ENCODE peak calls at places on chromosomes 3 and 15, in ten cellular contexts. One of them, this sample, is unnamed.
A peak's percentile ranks its signal among the peaks of the same experiment; 100 is the strongest.

GRCh38 chr15:39997031-39997430 is 42.0 kb downstream of the SRP14 start:
- DNase-seq in fibroblast of lung: peak; percentile 79
- DNase-seq in NCI-H69: no peak
- DNase-seq in RCC 7860: no peak
- DNase-seq in foreskin fibroblast: no peak
- DNase-seq in NT2/D1: no peak
- DNase-seq in fibroblast of mammary gland: no peak
- DNase-seq in kidney epithelial cell: no peak
- DNase-seq in T-cell: no peak
- DNase-seq in breast epithelium: no peak
- DNase-seq in this sample: no peak

GRCh38 chr3:12898290-12898979 is 57.1 kb upstream of the RPL32 start:
- DNase-seq in RCC 7860: no peak
- DNase-seq in fibroblast of lung: no peak
- DNase-seq in NCI-H69: peak; percentile 41
- DNase-seq in NT2/D1: no peak
- DNase-seq in breast epithelium: no peak
- DNase-seq in foreskin fibroblast: no peak
- DNase-seq in kidney epithelial cell: no peak
- DNase-seq in T-cell: no peak
- DNase-seq in fibroblast of mammary gland: no peak
- DNase-seq in this sample: no peak

GRCh38 chr3:127691974-127692373 is 19.2 kb downstream of the ABTB1 start:
- DNase-seq in fibroblast of lung: no peak
- DNase-seq in fibroblast of mammary gland: no peak
- DNase-seq in RCC 7860: no peak
- DNase-seq in T-cell: no peak
- DNase-seq in NT2/D1: no peak
- DNase-seq in NCI-H69: no peak
- DNase-seq in foreskin fibroblast: no peak
- DNase-seq in kidney epithelial cell: no peak
- DNase-seq in breast epithelium: no peak
- DNase-seq in this sample: no peak

GRCh38 chr15:67296188-67296587 is 41.6 kb downstream of the IQCH start:
- DNase-seq in NT2/D1: peak; percentile 8
- DNase-seq in fibroblast of lung: no peak
- DNase-seq in T-cell: no peak
- DNase-seq in NCI-H69: peak; percentile 6
- DNase-seq in breast epithelium: no peak
- DNase-seq in kidney epithelial cell: no peak
- DNase-seq in foreskin fibroblast: no peak
- DNase-seq in RCC 7860: no peak
- DNase-seq in fibroblast of mammary gland: no peak
- DNase-seq in this sample: no peak

GRCh38 chr15:60971719-60972118 is 257.4 kb downstream of the RORA start:
- DNase-seq in breast epithelium: no peak
- DNase-seq in NCI-H69: no peak
- DNase-seq in fibroblast of lung: no peak
- DNase-seq in T-cell: no peak
- DNase-seq in foreskin fibroblast: no peak
- DNase-seq in RCC 7860: no peak
- DNase-seq in kidney epithelial cell: no peak
- DNase-seq in fibroblast of mammary gland: no peak
- DNase-seq in NT2/D1: no peak
- DNase-seq in this sample: no peak

GRCh38 chr3:194300392-194300758 is 50.8 kb downstream of the CPN2 start:
- DNase-seq in breast epithelium: peak; percentile 87
- DNase-seq in foreskin fibroblast: no peak
- DNase-seq in T-cell: no peak
- DNase-seq in RCC 7860: no peak
- DNase-seq in fibroblast of mammary gland: peak; percentile 80
- DNase-seq in fibroblast of lung: peak; percentile 81
- DNase-seq in NCI-H69: peak; percentile 21
- DNase-seq in kidney epithelial cell: no peak
- DNase-seq in NT2/D1: peak; percentile 75
- DNase-seq in this sample: no peak

GRCh38 chr3:113264741-113265140 is 53.4 kb downstream of the BOC start:
- DNase-seq in NCI-H69: peak; percentile 18
- DNase-seq in breast epithelium: no peak
- DNase-seq in foreskin fibroblast: no peak
- DNase-seq in RCC 7860: no peak
- DNase-seq in fibroblast of lung: no peak
- DNase-seq in kidney epithelial cell: no peak
- DNase-seq in NT2/D1: no peak
- DNase-seq in fibroblast of mammary gland: no peak
- DNase-seq in T-cell: no peak
- DNase-seq in this sample: no peak

GRCh38 chr3:73086071-73086494 is 24.6 kb downstream of the EBLN2 start:
- DNase-seq in breast epithelium: no peak
- DNase-seq in fibroblast of mammary gland: peak; percentile 47
- DNase-seq in NT2/D1: peak; percentile 42
- DNase-seq in NCI-H69: peak; percentile 49
- DNase-seq in foreskin fibroblast: peak; percentile 33
- DNase-seq in RCC 7860: peak; percentile 12
- DNase-seq in T-cell: peak; percentile 9
- DNase-seq in kidney epithelial cell: no peak
- DNase-seq in fibroblast of lung: no peak
- DNase-seq in this sample: peak; percentile 56

GRCh38 chr3:111650378-111651275 is 55.5 kb upstream of the ZBED2 start:
- DNase-seq in NT2/D1: no peak
- DNase-seq in fibroblast of lung: no peak
- DNase-seq in NCI-H69: no peak
- DNase-seq in T-cell: no peak
- DNase-seq in fibroblast of mammary gland: no peak
- DNase-seq in kidney epithelial cell: no peak
- DNase-seq in RCC 7860: no peak
- DNase-seq in breast epithelium: no peak
- DNase-seq in foreskin fibroblast: no peak
- DNase-seq in this sample: no peak

GRCh38 chr3:52359116-52359855 is 43.2 kb downstream of the DNAH1 start:
- DNase-seq in breast epithelium: no peak
- DNase-seq in T-cell: no peak
- DNase-seq in fibroblast of mammary gland: no peak
- DNase-seq in fibroblast of lung: no peak
- DNase-seq in kidney epithelial cell: no peak
- DNase-seq in foreskin fibroblast: no peak
- DNase-seq in RCC 7860: no peak
- DNase-seq in NCI-H69: no peak
- DNase-seq in NT2/D1: no peak
- DNase-seq in this sample: no peak

GRCh38 chr15:100525894-100526512 is 2.7 kb downstream of the CERS3 start:
- DNase-seq in fibroblast of lung: no peak
- DNase-seq in T-cell: no peak
- DNase-seq in kidney epithelial cell: no peak
- DNase-seq in breast epithelium: peak; percentile 76
- DNase-seq in NT2/D1: no peak
- DNase-seq in RCC 7860: no peak
- DNase-seq in foreskin fibroblast: no peak
- DNase-seq in NCI-H69: no peak
- DNase-seq in fibroblast of mammary gland: no peak
- DNase-seq in this sample: no peak

GRCh38 chr3:42706721-42707619 is 4.4 kb upstream of the HHATL start:
- DNase-seq in T-cell: no peak
- DNase-seq in foreskin fibroblast: no peak
- DNase-seq in NCI-H69: no peak
- DNase-seq in fibroblast of lung: no peak
- DNase-seq in kidney epithelial cell: no peak
- DNase-seq in NT2/D1: no peak
- DNase-seq in RCC 7860: no peak
- DNase-seq in breast epithelium: peak; percentile 6
- DNase-seq in fibroblast of mammary gland: no peak
- DNase-seq in this sample: no peak

GRCh38 chr3:184620101-184620798 is 58.7 kb downstream of the EPHB3 start:
- DNase-seq in T-cell: no peak
- DNase-seq in fibroblast of lung: peak; percentile 62
- DNase-seq in NCI-H69: no peak
- DNase-seq in NT2/D1: no peak
- DNase-seq in RCC 7860: peak; percentile 24
- DNase-seq in fibroblast of mammary gland: peak; percentile 53
- DNase-seq in foreskin fibroblast: no peak
- DNase-seq in kidney epithelial cell: no peak
- DNase-seq in breast epithelium: no peak
- DNase-seq in this sample: peak; percentile 66

GRCh38 chr3:72848703-72849081 is 447 bp upstream of the SHQ1 start:
- DNase-seq in RCC 7860: peak; percentile 22
- DNase-seq in fibroblast of lung: peak; percentile 29
- DNase-seq in T-cell: peak; percentile 14
- DNase-seq in NT2/D1: no peak
- DNase-seq in kidney epithelial cell: no peak
- DNase-seq in fibroblast of mammary gland: peak; percentile 43
- DNase-seq in NCI-H69: peak; percentile 69
- DNase-seq in breast epithelium: no peak
- DNase-seq in foreskin fibroblast: no peak
- DNase-seq in this sample: peak; percentile 65

GRCh38 chr3:136463170-136463569 is 213.0 kb downstream of the PCCB start:
- DNase-seq in breast epithelium: no peak
- DNase-seq in T-cell: no peak
- DNase-seq in RCC 7860: no peak
- DNase-seq in kidney epithelial cell: no peak
- DNase-seq in fibroblast of mammary gland: no peak
- DNase-seq in NCI-H69: no peak
- DNase-seq in NT2/D1: no peak
- DNase-seq in fibroblast of lung: no peak
- DNase-seq in foreskin fibroblast: no peak
- DNase-seq in this sample: no peak

GRCh38 chr15:56772868-56773639 is 39.7 kb upstream of the ZNF280D start:
- DNase-seq in foreskin fibroblast: no peak
- DNase-seq in RCC 7860: no peak
- DNase-seq in NT2/D1: no peak
- DNase-seq in fibroblast of mammary gland: peak; percentile 52
- DNase-seq in breast epithelium: no peak
- DNase-seq in NCI-H69: peak; percentile 41
- DNase-seq in T-cell: no peak
- DNase-seq in kidney epithelial cell: no peak
- DNase-seq in fibroblast of lung: peak; percentile 67
- DNase-seq in this sample: peak; percentile 32

GRCh38 chr15:96416934-96417759 is 86.6 kb downstream of the NR2F2 start:
- DNase-seq in kidney epithelial cell: no peak
- DNase-seq in NCI-H69: peak; percentile 11
- DNase-seq in T-cell: no peak
- DNase-seq in NT2/D1: no peak
- DNase-seq in foreskin fibroblast: no peak
- DNase-seq in breast epithelium: no peak
- DNase-seq in RCC 7860: no peak
- DNase-seq in fibroblast of lung: peak; percentile 9
- DNase-seq in fibroblast of mammary gland: peak; percentile 6
- DNase-seq in this sample: peak; percentile 41

GRCh38 chr3:31290046-31290445 is 242.7 kb upstream of the STT3B start:
- DNase-seq in fibroblast of mammary gland: no peak
- DNase-seq in kidney epithelial cell: no peak
- DNase-seq in foreskin fibroblast: no peak
- DNase-seq in RCC 7860: no peak
- DNase-seq in NT2/D1: no peak
- DNase-seq in T-cell: no peak
- DNase-seq in breast epithelium: no peak
- DNase-seq in fibroblast of lung: no peak
- DNase-seq in NCI-H69: no peak
- DNase-seq in this sample: no peak

GRCh38 chr3:182710557-182711157 is 82.6 kb upstream of the ATP11B start:
- DNase-seq in fibroblast of lung: peak; percentile 13
- DNase-seq in foreskin fibroblast: no peak
- DNase-seq in NCI-H69: peak; percentile 56
- DNase-seq in RCC 7860: peak; percentile 20
- DNase-seq in NT2/D1: no peak
- DNase-seq in breast epithelium: no peak
- DNase-seq in kidney epithelial cell: no peak
- DNase-seq in fibroblast of mammary gland: peak; percentile 25
- DNase-seq in T-cell: no peak
- DNase-seq in this sample: peak; percentile 56

GRCh38 chr3:171064461-171064860 is 37.9 kb upstream of the SLC2A2 start:
- DNase-seq in fibroblast of lung: peak; percentile 69
- DNase-seq in T-cell: no peak
- DNase-seq in kidney epithelial cell: peak; percentile 66
- DNase-seq in RCC 7860: peak; percentile 86
- DNase-seq in NCI-H69: no peak
- DNase-seq in foreskin fibroblast: no peak
- DNase-seq in breast epithelium: no peak
- DNase-seq in NT2/D1: no peak
- DNase-seq in fibroblast of mammary gland: no peak
- DNase-seq in this sample: no peak

GRCh38 chr3:114104414-114104813 is 47.9 kb downstream of the QTRT2 start:
- DNase-seq in RCC 7860: no peak
- DNase-seq in kidney epithelial cell: no peak
- DNase-seq in fibroblast of lung: peak; percentile 34
- DNase-seq in NT2/D1: no peak
- DNase-seq in breast epithelium: no peak
- DNase-seq in NCI-H69: no peak
- DNase-seq in foreskin fibroblast: no peak
- DNase-seq in fibroblast of mammary gland: no peak
- DNase-seq in T-cell: no peak
- DNase-seq in this sample: peak; percentile 71

GRCh38 chr15:90895571-90896117 is 7.5 kb upstream of the MAN2A2 start:
- DNase-seq in NT2/D1: no peak
- DNase-seq in T-cell: no peak
- DNase-seq in RCC 7860: no peak
- DNase-seq in kidney epithelial cell: no peak
- DNase-seq in NCI-H69: peak; percentile 62
- DNase-seq in foreskin fibroblast: peak; percentile 41
- DNase-seq in breast epithelium: no peak
- DNase-seq in fibroblast of lung: no peak
- DNase-seq in fibroblast of mammary gland: no peak
- DNase-seq in this sample: peak; percentile 41

GRCh38 chr3:37579181-37579580 is 282.5 kb upstream of the CTDSPL start:
- DNase-seq in NT2/D1: no peak
- DNase-seq in NCI-H69: no peak
- DNase-seq in kidney epithelial cell: no peak
- DNase-seq in foreskin fibroblast: no peak
- DNase-seq in T-cell: no peak
- DNase-seq in fibroblast of mammary gland: no peak
- DNase-seq in RCC 7860: no peak
- DNase-seq in fibroblast of lung: no peak
- DNase-seq in breast epithelium: no peak
- DNase-seq in this sample: no peak

GRCh38 chr3:156483426-156483825 is 71.5 kb downstream of the SSR3 start:
- DNase-seq in NT2/D1: no peak
- DNase-seq in NCI-H69: no peak
- DNase-seq in foreskin fibroblast: peak; percentile 69
- DNase-seq in fibroblast of mammary gland: peak; percentile 94
- DNase-seq in breast epithelium: no peak
- DNase-seq in kidney epithelial cell: peak; percentile 54
- DNase-seq in fibroblast of lung: peak; percentile 92
- DNase-seq in RCC 7860: peak; percentile 83
- DNase-seq in T-cell: no peak
- DNase-seq in this sample: peak; percentile 93

GRCh38 chr15:77030042-77030927 is 35.4 kb downstream of the PSTPIP1 start:
- DNase-seq in RCC 7860: no peak
- DNase-seq in fibroblast of lung: no peak
- DNase-seq in kidney epithelial cell: no peak
- DNase-seq in foreskin fibroblast: no peak
- DNase-seq in fibroblast of mammary gland: no peak
- DNase-seq in T-cell: no peak
- DNase-seq in NCI-H69: peak; percentile 69
- DNase-seq in NT2/D1: no peak
- DNase-seq in breast epithelium: no peak
- DNase-seq in this sample: no peak

GRCh38 chr15:74653426-74654082 is 37.9 kb downstream of the CLK3 start:
- DNase-seq in breast epithelium: no peak
- DNase-seq in T-cell: no peak
- DNase-seq in foreskin fibroblast: peak; percentile 76
- DNase-seq in fibroblast of mammary gland: peak; percentile 86
- DNase-seq in fibroblast of lung: peak; percentile 88
- DNase-seq in NCI-H69: peak; percentile 75
- DNase-seq in RCC 7860: peak; percentile 13
- DNase-seq in NT2/D1: no peak
- DNase-seq in kidney epithelial cell: peak; percentile 58
- DNase-seq in this sample: peak; percentile 67

GRCh38 chr3:113623324-113623723 is 73.1 kb downstream of the USF3 start:
- DNase-seq in fibroblast of lung: no peak
- DNase-seq in foreskin fibroblast: no peak
- DNase-seq in RCC 7860: no peak
- DNase-seq in fibroblast of mammary gland: peak; percentile 3
- DNase-seq in NT2/D1: no peak
- DNase-seq in NCI-H69: peak; percentile 11
- DNase-seq in breast epithelium: no peak
- DNase-seq in T-cell: no peak
- DNase-seq in kidney epithelial cell: no peak
- DNase-seq in this sample: no peak

GRCh38 chr15:69760890-69761568 is 308.4 kb downstream of the RPLP1 start:
- DNase-seq in RCC 7860: peak; percentile 91
- DNase-seq in kidney epithelial cell: peak; percentile 93
- DNase-seq in breast epithelium: no peak
- DNase-seq in foreskin fibroblast: peak; percentile 96
- DNase-seq in NT2/D1: no peak
- DNase-seq in fibroblast of mammary gland: peak; percentile 98
- DNase-seq in T-cell: peak; percentile 78
- DNase-seq in NCI-H69: no peak
- DNase-seq in fibroblast of lung: peak; percentile 99
- DNase-seq in this sample: peak; percentile 97

This sample was measured in ELR.